ENCODE peak calls at places on chromosomes 1 and 21, in eight cellular contexts. A, C, G, V, E, X, Q and F are unnamed samples.
A peak's percentile ranks its signal among the peaks of the same experiment; 100 is the strongest.

GRCh38 chr1:162397039-162397448 is 14.9 kb downstream of the SH2D1B start:
- DNase-seq in C (no peak), A (no peak), G (no peak), X (no peak), V (no peak), Q (no peak), E (no peak), F (no peak)

GRCh38 chr1:110089561-110090275 is 19.2 kb upstream of the ALX3 start:
- DNase-seq in A (no peak), Q (no peak), C (no peak), G (no peak), X (peak; percentile 52), E (no peak), V (no peak), F (no peak)

GRCh38 chr1:99370476-99370875 is 106.2 kb downstream of the PLPPR4 start:
- DNase-seq in G (no peak), E (no peak), Q (no peak), X (no peak), A (no peak), C (no peak), V (no peak), F (no peak)

GRCh38 chr1:46522184-46522968 is 29.1 kb downstream of the KNCN start:
- DNase-seq in Q (peak; percentile 65), G (no peak), C (peak; percentile 65), V (peak; percentile 58), E (peak; percentile 33), X (no peak), A (no peak), F (peak; percentile 37)

GRCh38 chr1:232629250-232630046 is 485 bp downstream of the SIPA1L2 start:
- DNase-seq in Q (peak; percentile 64), X (peak; percentile 53), E (peak; percentile 24), G (no peak), A (peak; percentile 76), V (no peak), C (no peak), F (peak; percentile 58)

GRCh38 chr1:204569478-204569877 is 53.3 kb downstream of the MDM4 start:
- DNase-seq in Q (no peak), E (no peak), G (no peak), V (no peak), A (no peak), X (no peak), C (no peak), F (no peak)

GRCh38 chr1:31904339-31905092 is 33.7 kb downstream of the PTP4A2 start:
- DNase-seq in Q (peak; percentile 81), V (no peak), C (peak; percentile 50), E (no peak), X (no peak), G (peak; percentile 14), A (peak; percentile 74), F (no peak)

GRCh38 chr1:205273551-205273982 is 45.8 kb downstream of the TMCC2 start:
- DNase-seq in A (peak; percentile 89), G (peak; percentile 65), X (peak; percentile 90), C (peak; percentile 95), Q (peak; percentile 88), V (peak; percentile 94), E (peak; percentile 79), F (peak; percentile 85)

GRCh38 chr21:38267991-38268858 is 11.4 kb downstream of the KCNJ15 start:
- DNase-seq in X (no peak), E (no peak), Q (no peak), G (no peak), V (no peak), C (peak; percentile 19), A (peak; percentile 58), F (peak; percentile 47)

GRCh38 chr1:237736372-237737029 is 154.2 kb downstream of the ZP4 start:
- DNase-seq in X (peak; percentile 80), E (no peak), C (no peak), V (no peak), A (no peak), Q (no peak), G (peak; percentile 1), F (peak; percentile 49)

GRCh38 chr1:248926401-248927182 is 20.6 kb downstream of the PGBD2 start:
- DNase-seq in A (no peak), C (no peak), E (no peak), Q (no peak), X (no peak), G (no peak), V (no peak), F (no peak)

GRCh38 chr1:175070818-175071217 is 3.2 kb downstream of the TNN start:
- DNase-seq in A (no peak), Q (no peak), G (no peak), E (no peak), V (no peak), C (no peak), X (no peak), F (no peak)

GRCh38 chr1:199907361-199907760 is 120.1 kb upstream of the NR5A2 start:
- DNase-seq in G (no peak), V (no peak), Q (no peak), C (no peak), E (no peak), X (no peak), A (no peak), F (no peak)

GRCh38 chr1:151475175-151475574 is 15.9 kb upstream of the POGZ start:
- DNase-seq in Q (no peak), V (no peak), G (no peak), X (no peak), E (no peak), C (no peak), A (no peak), F (no peak)

DNA sequence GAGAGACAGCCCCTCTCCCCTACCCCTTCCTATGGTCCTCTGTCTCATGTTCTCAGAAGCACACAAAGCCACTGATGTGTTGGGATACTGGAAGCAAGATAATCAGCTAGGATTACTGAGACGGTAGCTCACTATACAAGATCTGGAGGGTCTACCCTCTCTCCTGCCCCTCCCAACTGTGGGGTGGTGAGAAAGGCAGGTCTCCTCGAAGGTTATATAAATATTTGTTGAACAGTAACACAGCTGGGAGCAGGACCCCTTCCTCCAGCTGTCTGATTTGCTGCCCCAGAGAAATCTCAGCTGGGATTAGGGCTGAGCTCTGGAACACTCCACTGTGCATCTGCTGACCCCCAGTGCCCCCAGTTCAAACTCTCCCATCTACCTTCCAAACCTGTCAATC is 94.2 kb upstream of the IPO9 start:
- DNase-seq in A (no peak), X (no peak), Q (no peak), C (no peak), V (no peak), G (no peak), E (no peak), F (no peak)
- H3K36me3 ChIP-seq in A (no peaks in the 10 kb centered on the region), X (no peaks in the 10 kb centered on the region), Q (no peaks in the 10 kb centered on the region), C (no peaks in the 10 kb centered on the region), V (no peaks in the 10 kb centered on the region), G (no peaks in the 10 kb centered on the region), E (no peaks in the 10 kb centered on the region), F (no peaks in the 10 kb centered on the region)

DNA sequence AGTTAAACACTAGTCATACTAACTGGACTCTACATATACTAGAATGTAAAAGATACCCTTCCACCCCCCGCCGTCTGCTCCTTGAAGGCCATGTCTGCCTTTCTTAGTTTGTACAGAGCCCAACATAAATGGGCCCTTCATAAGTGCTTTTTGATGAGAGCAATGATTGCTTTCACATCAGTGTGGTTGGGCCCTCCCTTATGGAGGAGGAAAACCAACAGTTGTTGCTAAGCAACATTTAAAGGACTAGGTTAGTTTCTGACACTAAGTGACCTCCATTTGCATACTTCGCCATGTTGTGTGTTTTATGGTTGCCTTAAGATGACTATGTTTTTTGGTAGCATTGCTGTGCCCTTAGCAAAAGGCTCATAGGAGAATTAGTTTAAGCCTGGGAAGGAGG is 182.0 kb upstream of the SGIP1 start:
- DNase-seq in E (no peak), A (no peak), V (no peak), X (peak; percentile 59), C (no peak), G (no peak), Q (no peak), F (peak; percentile 37)
- H3K27ac ChIP-seq in E (peak overlapping the region; percentile 62), A (no peak overlapping the region), V (no peak overlapping the region), X (no peak overlapping the region), C (no peak overlapping the region), G (no peak overlapping the region), Q (no peak overlapping the region), F (peak overlapping the region; percentile 60)

GRCh38 chr1:47727051-47727708 is 270.0 kb downstream of the TRABD2B start:
- DNase-seq in A (no peak), V (no peak), C (no peak), E (no peak), G (no peak), X (no peak), Q (no peak), F (peak; percentile 91)

GRCh38 chr1:47725732-47726495 is 271.3 kb downstream of the TRABD2B start:
- DNase-seq in A (peak; percentile 83), E (peak; percentile 56), Q (peak; percentile 86), V (peak; percentile 80), G (peak; percentile 43), C (peak; percentile 80), X (peak; percentile 86), F (peak; percentile 86)

GRCh38 chr1:47726496-47726855 is 270.7 kb downstream of the TRABD2B start:
- DNase-seq in E (no peak), C (no peak), G (no peak), A (no peak), X (no peak), V (no peak), Q (no peak), F (no peak)

GRCh38 chr1:47724427-47724999 is 272.7 kb downstream of the TRABD2B start:
- DNase-seq in E (no peak), V (no peak), C (no peak), X (no peak), G (no peak), A (no peak), Q (no peak), F (peak; percentile 49)

GRCh38 chr1:47725000-47725731 is 272.0 kb downstream of the TRABD2B start:
- DNase-seq in G (no peak), C (no peak), E (no peak), Q (no peak), X (peak; percentile 69), A (no peak), V (no peak), F (no peak)
- H3K4me3 ChIP-seq in G (peak overlapping the region; percentile 46), C (no peak overlapping the region), E (no peak overlapping the region), Q (no peak overlapping the region), X (no peak overlapping the region), A (no peak overlapping the region), V (peak overlapping the region; percentile 27), F (no peak overlapping the region)

GRCh38 chr1:51354417-51354816 is 24.1 kb upstream of the TTC39A start:
- DNase-seq in G (no peak), X (no peak), Q (no peak), C (no peak), E (no peak), V (no peak), A (no peak), F (no peak)

GRCh38 chr1:51365774-51366173 is 35.4 kb upstream of the TTC39A start:
- DNase-seq in V (no peak), E (no peak), X (no peak), Q (no peak), C (no peak), A (no peak), G (no peak), F (no peak)

GRCh38 chr1:51355382-51355781 is 25.0 kb upstream of the TTC39A start:
- DNase-seq in G (no peak), X (no peak), C (no peak), E (no peak), V (no peak), Q (no peak), A (no peak), F (no peak)

DNA sequence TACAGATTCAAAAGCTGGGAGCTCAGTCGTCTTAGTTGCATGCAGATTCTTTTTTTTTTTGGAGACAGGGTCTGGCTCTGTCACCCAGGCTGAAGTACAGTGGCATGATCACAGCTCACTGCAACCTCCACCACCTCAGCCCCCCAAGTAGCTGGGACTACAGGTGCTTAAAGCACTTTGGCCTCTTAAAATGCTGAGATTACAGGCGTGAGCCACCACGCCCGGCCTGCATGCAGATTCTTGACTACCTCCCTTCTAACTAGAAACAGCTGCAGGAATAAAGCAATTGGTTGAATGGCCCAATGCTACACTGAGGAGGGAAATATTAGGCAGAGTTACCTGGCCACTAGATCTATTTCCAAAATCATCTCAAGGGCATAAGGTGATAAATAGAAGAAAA is 29.5 kb upstream of the TTC39A start:
- DNase-seq in A (no peak), Q (no peak), C (no peak), E (no peak), X (no peak), G (no peak), V (no peak), F (no peak)
- H3K36me3 ChIP-seq in A (peaks cover 29% of the 10 kb centered on the region), Q (peaks cover 3% of the 10 kb centered on the region), C (no peaks in the 10 kb centered on the region), E (peaks cover 25% of the 10 kb centered on the region), X (no peaks in the 10 kb centered on the region), G (peaks cover 2% of the 10 kb centered on the region), V (peaks cover 95% of the 10 kb centered on the region), F (peaks cover 7% of the 10 kb centered on the region)